ENCODE peak calls at places on chromosome 1, in nine cellular contexts. One of them, this sample, is unnamed.

GRCh38 chr1:205294175-205294913 is 27.2 kb downstream of the NUAK2 start:
- DNase-seq in lower leg skin: no peak
- DNase-seq in colonic mucosa: no peak
- DNase-seq in epithelial cell of esophagus: peak
- DNase-seq in thoracic aorta: no peak
- DNase-seq in PC-9: peak
- DNase-seq in GM12864: no peak
- DNase-seq in endothelial cell: no peak
- DNase-seq in mesothelial cell of epicardium: no peak
- DNase-seq in this sample: no peak

GRCh38 chr1:117401761-117402160 is 34.5 kb downstream of the MAN1A2 start:
- DNase-seq in PC-9: no peak
- DNase-seq in GM12864: no peak
- DNase-seq in lower leg skin: no peak
- DNase-seq in endothelial cell: no peak
- DNase-seq in mesothelial cell of epicardium: no peak
- DNase-seq in thoracic aorta: no peak
- DNase-seq in colonic mucosa: no peak
- DNase-seq in epithelial cell of esophagus: no peak
- DNase-seq in this sample: no peak

GRCh38 chr1:19191811-19192210 is 18.3 kb downstream of the UBR4 start:
- DNase-seq in epithelial cell of esophagus: no peak
- DNase-seq in thoracic aorta: no peak
- DNase-seq in colonic mucosa: no peak
- DNase-seq in PC-9: no peak
- DNase-seq in endothelial cell: no peak
- DNase-seq in GM12864: no peak
- DNase-seq in mesothelial cell of epicardium: no peak
- DNase-seq in lower leg skin: no peak
- DNase-seq in this sample: no peak

GRCh38 chr1:198387587-198387986 is 152.9 kb downstream of the ATP6V1G3 start:
- DNase-seq in GM12864: no peak
- DNase-seq in lower leg skin: no peak
- DNase-seq in PC-9: no peak
- DNase-seq in mesothelial cell of epicardium: no peak
- DNase-seq in epithelial cell of esophagus: no peak
- DNase-seq in thoracic aorta: no peak
- DNase-seq in colonic mucosa: no peak
- DNase-seq in endothelial cell: no peak
- DNase-seq in this sample: no peak

GRCh38 chr1:56710646-56711045 is 65.5 kb downstream of the PRKAA2 start:
- DNase-seq in thoracic aorta: no peak
- DNase-seq in PC-9: peak
- DNase-seq in GM12864: no peak
- DNase-seq in epithelial cell of esophagus: peak
- DNase-seq in lower leg skin: no peak
- DNase-seq in mesothelial cell of epicardium: no peak
- DNase-seq in endothelial cell: no peak
- DNase-seq in colonic mucosa: no peak
- DNase-seq in this sample: no peak

GRCh38 chr1:245585252-245585959 is 430.6 kb downstream of the KIF26B start:
- DNase-seq in GM12864: no peak
- DNase-seq in thoracic aorta: no peak
- DNase-seq in colonic mucosa: no peak
- DNase-seq in epithelial cell of esophagus: peak
- DNase-seq in lower leg skin: no peak
- DNase-seq in PC-9: no peak
- DNase-seq in endothelial cell: no peak
- DNase-seq in mesothelial cell of epicardium: no peak
- DNase-seq in this sample: peak

GRCh38 chr1:116268211-116268610 is 104.8 kb upstream of the ATP1A1 start:
- DNase-seq in endothelial cell: no peak
- DNase-seq in colonic mucosa: peak
- DNase-seq in lower leg skin: peak
- DNase-seq in thoracic aorta: no peak
- DNase-seq in GM12864: no peak
- DNase-seq in PC-9: peak
- DNase-seq in mesothelial cell of epicardium: no peak
- DNase-seq in epithelial cell of esophagus: peak
- DNase-seq in this sample: peak

GRCh38 chr1:55081188-55081904 is 42.0 kb downstream of the PCSK9 start:
- DNase-seq in PC-9: peak
- DNase-seq in mesothelial cell of epicardium: no peak
- DNase-seq in colonic mucosa: no peak
- DNase-seq in endothelial cell: no peak
- DNase-seq in epithelial cell of esophagus: peak
- DNase-seq in thoracic aorta: no peak
- DNase-seq in GM12864: no peak
- DNase-seq in lower leg skin: no peak
- DNase-seq in this sample: no peak

GRCh38 chr1:244163131-244163530 is 112.0 kb downstream of the ZBTB18 start:
- DNase-seq in lower leg skin: no peak
- DNase-seq in epithelial cell of esophagus: no peak
- DNase-seq in thoracic aorta: no peak
- DNase-seq in PC-9: peak
- DNase-seq in GM12864: no peak
- DNase-seq in mesothelial cell of epicardium: no peak
- DNase-seq in endothelial cell: no peak
- DNase-seq in colonic mucosa: no peak
- DNase-seq in this sample: no peak

GRCh38 chr1:15400627-15401026 is 9.1 kb upstream of the EFHD2 start:
- DNase-seq in endothelial cell: no peak
- DNase-seq in GM12864: no peak
- DNase-seq in mesothelial cell of epicardium: no peak
- DNase-seq in PC-9: no peak
- DNase-seq in lower leg skin: no peak
- DNase-seq in colonic mucosa: no peak
- DNase-seq in thoracic aorta: no peak
- DNase-seq in epithelial cell of esophagus: peak
- DNase-seq in this sample: no peak

GRCh38 chr1:53087332-53088285 is 25.6 kb downstream of the PODN start:
- DNase-seq in epithelial cell of esophagus: no peak
- DNase-seq in lower leg skin: no peak
- DNase-seq in thoracic aorta: no peak
- DNase-seq in PC-9: no peak
- DNase-seq in colonic mucosa: no peak
- DNase-seq in endothelial cell: peak
- DNase-seq in GM12864: no peak
- DNase-seq in mesothelial cell of epicardium: no peak
- DNase-seq in this sample: no peak

GRCh38 chr1:243731301-243731891 is 118.6 kb downstream of the AKT3 start:
- DNase-seq in epithelial cell of esophagus: peak
- DNase-seq in endothelial cell: no peak
- DNase-seq in GM12864: no peak
- DNase-seq in thoracic aorta: no peak
- DNase-seq in lower leg skin: no peak
- DNase-seq in colonic mucosa: no peak
- DNase-seq in mesothelial cell of epicardium: no peak
- DNase-seq in PC-9: no peak
- DNase-seq in this sample: peak

GRCh38 chr1:200540281-200540680 is 80.3 kb downstream of the KIF14 start:
- DNase-seq in colonic mucosa: no peak
- DNase-seq in thoracic aorta: no peak
- DNase-seq in endothelial cell: no peak
- DNase-seq in PC-9: no peak
- DNase-seq in mesothelial cell of epicardium: no peak
- DNase-seq in epithelial cell of esophagus: no peak
- DNase-seq in lower leg skin: peak
- DNase-seq in GM12864: no peak
- DNase-seq in this sample: no peak

GRCh38 chr1:215543191-215543606 is 23.9 kb upstream of the KCTD3 start:
- DNase-seq in GM12864: no peak
- DNase-seq in lower leg skin: no peak
- DNase-seq in endothelial cell: no peak
- DNase-seq in colonic mucosa: no peak
- DNase-seq in thoracic aorta: no peak
- DNase-seq in mesothelial cell of epicardium: no peak
- DNase-seq in epithelial cell of esophagus: peak
- DNase-seq in PC-9: peak
- DNase-seq in this sample: peak

GRCh38 chr1:64135501-64136245 is 67.8 kb upstream of the UBE2U start:
- DNase-seq in GM12864: no peak
- DNase-seq in epithelial cell of esophagus: no peak
- DNase-seq in endothelial cell: no peak
- DNase-seq in lower leg skin: no peak
- DNase-seq in colonic mucosa: no peak
- DNase-seq in thoracic aorta: no peak
- DNase-seq in PC-9: no peak
- DNase-seq in mesothelial cell of epicardium: no peak
- DNase-seq in this sample: no peak

GRCh38 chr1:231808116-231808515 is 181.5 kb downstream of the DISC1 start:
- DNase-seq in endothelial cell: no peak
- DNase-seq in epithelial cell of esophagus: no peak
- DNase-seq in thoracic aorta: no peak
- DNase-seq in PC-9: no peak
- DNase-seq in colonic mucosa: no peak
- DNase-seq in lower leg skin: no peak
- DNase-seq in mesothelial cell of epicardium: no peak
- DNase-seq in GM12864: no peak
- DNase-seq in this sample: no peak

GRCh38 chr1:18211764-18212163 is 104.2 kb downstream of the IGSF21 start:
- DNase-seq in mesothelial cell of epicardium: no peak
- DNase-seq in endothelial cell: no peak
- DNase-seq in PC-9: no peak
- DNase-seq in GM12864: no peak
- DNase-seq in thoracic aorta: no peak
- DNase-seq in lower leg skin: no peak
- DNase-seq in epithelial cell of esophagus: no peak
- DNase-seq in colonic mucosa: no peak
- DNase-seq in this sample: no peak

GRCh38 chr1:182192215-182192614 is 130.7 kb upstream of the ZNF648 start:
- DNase-seq in PC-9: no peak
- DNase-seq in endothelial cell: no peak
- DNase-seq in mesothelial cell of epicardium: no peak
- DNase-seq in thoracic aorta: no peak
- DNase-seq in lower leg skin: no peak
- DNase-seq in colonic mucosa: no peak
- DNase-seq in GM12864: no peak
- DNase-seq in epithelial cell of esophagus: no peak
- DNase-seq in this sample: no peak

GRCh38 chr1:204937901-204938300 is 67.2 kb downstream of the NFASC start:
- DNase-seq in GM12864: no peak
- DNase-seq in colonic mucosa: no peak
- DNase-seq in PC-9: no peak
- DNase-seq in mesothelial cell of epicardium: no peak
- DNase-seq in endothelial cell: no peak
- DNase-seq in lower leg skin: no peak
- DNase-seq in epithelial cell of esophagus: no peak
- DNase-seq in thoracic aorta: no peak
- DNase-seq in this sample: no peak

GRCh38 chr1:181106479-181106878 is 18.0 kb downstream of the IER5 start:
- DNase-seq in mesothelial cell of epicardium: no peak
- DNase-seq in endothelial cell: no peak
- DNase-seq in epithelial cell of esophagus: no peak
- DNase-seq in colonic mucosa: no peak
- DNase-seq in GM12864: no peak
- DNase-seq in thoracic aorta: no peak
- DNase-seq in PC-9: no peak
- DNase-seq in lower leg skin: no peak
- DNase-seq in this sample: no peak

GRCh38 chr1:67732750-67733151 is 47.8 kb downstream of the GADD45A start:
- DNase-seq in lower leg skin: no peak
- DNase-seq in thoracic aorta: no peak
- DNase-seq in endothelial cell: no peak
- DNase-seq in mesothelial cell of epicardium: no peak
- DNase-seq in GM12864: no peak
- DNase-seq in PC-9: no peak
- DNase-seq in colonic mucosa: no peak
- DNase-seq in epithelial cell of esophagus: no peak
- DNase-seq in this sample: no peak

GRCh38 chr1:201503397-201504176 is 3.3 kb downstream of the CSRP1 start:
- DNase-seq in lower leg skin: no peak
- DNase-seq in colonic mucosa: no peak
- DNase-seq in epithelial cell of esophagus: peak
- DNase-seq in thoracic aorta: peak
- DNase-seq in PC-9: no peak
- DNase-seq in endothelial cell: no peak
- DNase-seq in GM12864: no peak
- DNase-seq in mesothelial cell of epicardium: peak
- DNase-seq in this sample: peak

GRCh38 chr1:155729031-155729898 is 40.4 kb downstream of the DAP3 start:
- DNase-seq in GM12864: no peak
- DNase-seq in thoracic aorta: peak
- DNase-seq in epithelial cell of esophagus: peak
- DNase-seq in colonic mucosa: peak
- DNase-seq in PC-9: no peak
- DNase-seq in lower leg skin: peak
- DNase-seq in mesothelial cell of epicardium: peak
- DNase-seq in endothelial cell: peak
- DNase-seq in this sample: peak
- TF ChIP-seq CTCF in GM12864: peak
- TF ChIP-seq CTCF in thoracic aorta: peak
- TF ChIP-seq CTCF in epithelial cell of esophagus: peak
- TF ChIP-seq CTCF in colonic mucosa: peak
- TF ChIP-seq CTCF in PC-9: peak
- TF ChIP-seq CTCF in lower leg skin: no peak
- TF ChIP-seq CTCF in mesothelial cell of epicardium: peak
- TF ChIP-seq CTCF in endothelial cell: peak
- TF ChIP-seq CTCF in this sample: peak

GRCh38 chr1:234592240-234592639 is 17.7 kb downstream of the IRF2BP2 start:
- DNase-seq in PC-9: no peak
- DNase-seq in epithelial cell of esophagus: no peak
- DNase-seq in thoracic aorta: no peak
- DNase-seq in lower leg skin: no peak
- DNase-seq in GM12864: no peak
- DNase-seq in mesothelial cell of epicardium: no peak
- DNase-seq in colonic mucosa: no peak
- DNase-seq in endothelial cell: no peak
- DNase-seq in this sample: no peak
- TF ChIP-seq CTCF in PC-9: no peak
- TF ChIP-seq CTCF in epithelial cell of esophagus: no peak
- TF ChIP-seq CTCF in thoracic aorta: no peak
- TF ChIP-seq CTCF in lower leg skin: no peak
- TF ChIP-seq CTCF in GM12864: no peak
- TF ChIP-seq CTCF in mesothelial cell of epicardium: no peak
- TF ChIP-seq CTCF in colonic mucosa: no peak
- TF ChIP-seq CTCF in endothelial cell: no peak
- TF ChIP-seq CTCF in this sample: no peak

DNA sequence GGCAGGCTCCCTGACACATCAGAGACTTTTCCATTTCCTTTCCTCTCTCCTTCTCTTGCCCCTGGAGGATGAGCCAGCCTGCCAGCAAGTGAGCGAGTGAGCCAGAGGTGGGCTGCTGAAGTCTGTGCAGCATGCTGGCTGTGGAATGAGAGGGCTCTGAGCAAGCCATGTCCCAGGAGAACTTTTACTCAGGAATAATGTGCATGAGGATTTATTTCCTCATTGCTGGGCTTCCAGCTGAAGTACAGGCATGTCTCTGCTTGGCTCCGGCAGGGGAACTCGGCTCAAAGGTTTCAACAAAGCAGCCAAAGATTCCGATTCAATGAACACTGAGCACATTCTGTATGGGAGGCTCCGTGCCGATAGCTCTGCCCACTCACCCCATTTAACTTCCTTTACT is 43.7 kb downstream of the UBIAD1 start:
- DNase-seq in lower leg skin: no peak
- DNase-seq in colonic mucosa: no peak
- DNase-seq in epithelial cell of esophagus: peak
- DNase-seq in thoracic aorta: no peak
- DNase-seq in mesothelial cell of epicardium: no peak
- DNase-seq in GM12864: no peak
- DNase-seq in PC-9: no peak
- DNase-seq in endothelial cell: no peak
- DNase-seq in this sample: no peak
- TF ChIP-seq CTCF in lower leg skin: no peak
- TF ChIP-seq CTCF in colonic mucosa: no peak
- TF ChIP-seq CTCF in epithelial cell of esophagus: no peak
- TF ChIP-seq CTCF in thoracic aorta: no peak
- TF ChIP-seq CTCF in mesothelial cell of epicardium: no peak
- TF ChIP-seq CTCF in GM12864: no peak
- TF ChIP-seq CTCF in PC-9: no peak
- TF ChIP-seq CTCF in endothelial cell: no peak
- TF ChIP-seq CTCF in this sample: no peak

GRCh38 chr1:221356693-221357092 is 385.2 kb downstream of the DUSP10 start:
- DNase-seq in GM12864: no peak
- DNase-seq in mesothelial cell of epicardium: no peak
- DNase-seq in thoracic aorta: no peak
- DNase-seq in PC-9: no peak
- DNase-seq in lower leg skin: no peak
- DNase-seq in endothelial cell: no peak
- DNase-seq in epithelial cell of esophagus: no peak
- DNase-seq in colonic mucosa: no peak
- DNase-seq in this sample: no peak
- TF ChIP-seq CTCF in GM12864: peak
- TF ChIP-seq CTCF in mesothelial cell of epicardium: no peak
- TF ChIP-seq CTCF in thoracic aorta: no peak
- TF ChIP-seq CTCF in PC-9: no peak
- TF ChIP-seq CTCF in lower leg skin: no peak
- TF ChIP-seq CTCF in endothelial cell: no peak
- TF ChIP-seq CTCF in epithelial cell of esophagus: no peak
- TF ChIP-seq CTCF in colonic mucosa: no peak
- TF ChIP-seq CTCF in this sample: no peak

This sample was measured in Calu3.